ENCODE peak calls at places on chromosomes 1 and 21, in four cellular contexts. N is GM12878, G is HepG2, E is K562. M is an unnamed sample.

GRCh38 chr1:92623187-92623778 is 136.6 kb upstream of the GFI1 start:
- DNase-seq in N (no peak), G (peak; percentile 10), E (peak; percentile 8), M (no peak)

GRCh38 chr1:27360159-27361043 is 6.4 kb downstream of the MAP3K6 start:
- DNase-seq in E (peak; percentile 84), N (no peak), G (no peak), M (no peak)

GRCh38 chr21:29130234-29130993 is at the start of gene MAP3K7CL:
- DNase-seq in G (no peak), E (no peak), N (no peak), M (no peak)

GRCh38 chr1:52967666-52968065 is 40.6 kb downstream of the SCP2 start:
- DNase-seq in E (no peak), N (no peak), G (no peak), M (no peak)

GRCh38 chr1:234969630-234970370 is 158.8 kb downstream of the TOMM20 start:
- DNase-seq in G (no peak), E (no peak), N (no peak), M (peak; percentile 79)

GRCh38 chr1:3366181-3367051 is 88.0 kb upstream of the ARHGEF16 start:
- DNase-seq in E (no peak), N (no peak), G (peak; percentile 16), M (no peak)

GRCh38 chr1:109529895-109530456 is 9.7 kb upstream of the GPR61 start:
- DNase-seq in G (no peak), N (no peak), E (no peak), M (no peak)

GRCh38 chr21:41360072-41360821 is 1.6 kb upstream of the MX2 start:
- DNase-seq in G (peak; percentile 46), N (no peak), E (no peak), M (no peak)

GRCh38 chr1:37167479-37167878 is 133.2 kb upstream of the GRIK3 start:
- DNase-seq in G (no peak), N (no peak), E (no peak), M (no peak)

GRCh38 chr1:8643542-8644536 is 173.6 kb downstream of the RERE start:
- DNase-seq in N (peak; percentile 94), E (no peak), G (peak; percentile 82), M (no peak)

GRCh38 chr1:241947355-241947754 is 10.2 kb upstream of the BECN2 start:
- DNase-seq in N (no peak), G (no peak), E (no peak), M (no peak)

DNA sequence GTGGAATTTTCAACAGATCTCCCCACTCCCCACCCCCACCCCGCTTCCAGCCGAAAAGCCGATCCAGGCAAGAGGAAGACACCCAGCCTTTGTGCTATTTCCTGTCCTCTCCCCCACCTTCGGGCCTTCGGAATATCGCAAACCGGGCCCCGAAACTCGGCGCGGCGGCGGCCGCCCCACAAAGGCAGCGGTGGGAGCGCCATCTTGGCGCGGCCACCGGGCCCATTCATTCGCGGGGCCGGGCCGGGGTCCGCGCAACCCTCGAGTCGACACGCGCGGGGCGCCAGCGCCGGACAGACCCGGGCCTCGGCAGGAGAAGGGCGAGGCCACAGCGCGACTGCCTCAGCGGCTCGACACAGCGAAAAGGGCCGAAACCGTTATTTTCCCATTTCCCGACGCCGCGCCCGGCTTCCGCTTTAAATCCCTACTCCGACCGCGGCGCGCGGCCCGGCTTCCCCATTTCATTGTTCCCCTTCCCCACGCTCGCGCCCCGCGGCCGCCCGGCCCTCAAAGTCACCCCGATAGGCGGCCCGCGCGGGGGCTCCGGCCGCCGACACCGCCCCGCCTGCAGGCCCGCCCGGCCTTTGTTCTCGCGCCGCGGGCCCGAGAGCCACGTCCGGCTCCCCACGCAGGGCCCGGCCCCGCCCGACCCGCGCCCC is 911 bp downstream of the GNB1 start:
- DNase-seq in E (peak; percentile 52), G (no peak), N (no peak), M (no peak)
- TF ChIP-seq TARDBP in E (no peak), G (no peak), N (no peak), M (no peak)

GRCh38 chr1:7298749-7299151 is 472.3 kb upstream of the VAMP3 start:
- DNase-seq in G (no peak), N (no peak), E (no peak), M (no peak)
- TF ChIP-seq BHLHE40 in G (no peak), N (no peak), E (no peak), M (no peak)

GRCh38 chr1:85290826-85291225 is 14.4 kb upstream of the BCL10 start:
- DNase-seq in E (no peak), N (no peak), G (no peak), M (no peak)
- TF ChIP-seq TARDBP in E (no peak), N (no peak), G (no peak), M (no peak)

GRCh38 chr1:200133123-200133522 is 105.6 kb downstream of the NR5A2 start:
- DNase-seq in G (no peak), E (no peak), N (no peak), M (no peak)

GRCh38 chr1:200130552-200130951 is 103.0 kb downstream of the NR5A2 start:
- DNase-seq in G (no peak), N (no peak), E (no peak), M (no peak)

GRCh38 chr1:200129480-200129879 is 102.0 kb downstream of the NR5A2 start:
- DNase-seq in G (no peak), N (no peak), E (no peak), M (no peak)

GRCh38 chr1:200134116-200134515 is 106.6 kb downstream of the NR5A2 start:
- DNase-seq in G (no peak), N (no peak), E (no peak), M (no peak)

GRCh38 chr1:200131551-200132125 is 104.1 kb downstream of the NR5A2 start:
- DNase-seq in E (no peak), G (peak; percentile 19), N (no peak), M (no peak)
- TF ChIP-seq BHLHE40 in E (no peak), G (no peak), N (no peak), M (no peak)

DNA sequence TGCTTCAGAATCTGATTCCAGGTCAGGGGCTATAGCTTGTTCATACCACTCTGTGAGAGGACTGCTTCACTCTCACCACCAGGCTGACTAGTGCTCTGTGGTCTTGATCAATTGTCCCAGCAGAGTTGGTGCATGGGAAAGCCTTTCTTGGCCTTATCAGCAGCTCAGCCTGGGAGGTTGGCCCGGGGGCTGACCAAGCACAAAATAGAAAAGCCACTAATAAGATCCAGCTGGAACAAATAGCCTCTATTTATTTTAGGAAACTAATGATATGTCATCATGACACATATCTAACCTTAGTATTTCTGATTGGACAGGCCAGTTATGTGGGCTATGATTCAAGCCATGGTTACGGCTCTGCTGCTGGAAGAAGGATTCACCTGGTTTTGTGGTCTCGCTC is 134.2 kb downstream of the GDAP2 start:
- DNase-seq in E (no peak), N (no peak), G (no peak), M (no peak)
- TF ChIP-seq TARDBP in E (no peak), N (no peak), G (no peak), M (no peak)

GRCh38 chr1:24418898-24419628 is 3.5 kb downstream of the NIPAL3 start:
- DNase-seq in G (no peak), N (no peak), E (peak; percentile 72), M (no peak)
- TF ChIP-seq BHLHE40 in G (no peak), N (no peak), E (peak; percentile 14), M (no peak)

DNA sequence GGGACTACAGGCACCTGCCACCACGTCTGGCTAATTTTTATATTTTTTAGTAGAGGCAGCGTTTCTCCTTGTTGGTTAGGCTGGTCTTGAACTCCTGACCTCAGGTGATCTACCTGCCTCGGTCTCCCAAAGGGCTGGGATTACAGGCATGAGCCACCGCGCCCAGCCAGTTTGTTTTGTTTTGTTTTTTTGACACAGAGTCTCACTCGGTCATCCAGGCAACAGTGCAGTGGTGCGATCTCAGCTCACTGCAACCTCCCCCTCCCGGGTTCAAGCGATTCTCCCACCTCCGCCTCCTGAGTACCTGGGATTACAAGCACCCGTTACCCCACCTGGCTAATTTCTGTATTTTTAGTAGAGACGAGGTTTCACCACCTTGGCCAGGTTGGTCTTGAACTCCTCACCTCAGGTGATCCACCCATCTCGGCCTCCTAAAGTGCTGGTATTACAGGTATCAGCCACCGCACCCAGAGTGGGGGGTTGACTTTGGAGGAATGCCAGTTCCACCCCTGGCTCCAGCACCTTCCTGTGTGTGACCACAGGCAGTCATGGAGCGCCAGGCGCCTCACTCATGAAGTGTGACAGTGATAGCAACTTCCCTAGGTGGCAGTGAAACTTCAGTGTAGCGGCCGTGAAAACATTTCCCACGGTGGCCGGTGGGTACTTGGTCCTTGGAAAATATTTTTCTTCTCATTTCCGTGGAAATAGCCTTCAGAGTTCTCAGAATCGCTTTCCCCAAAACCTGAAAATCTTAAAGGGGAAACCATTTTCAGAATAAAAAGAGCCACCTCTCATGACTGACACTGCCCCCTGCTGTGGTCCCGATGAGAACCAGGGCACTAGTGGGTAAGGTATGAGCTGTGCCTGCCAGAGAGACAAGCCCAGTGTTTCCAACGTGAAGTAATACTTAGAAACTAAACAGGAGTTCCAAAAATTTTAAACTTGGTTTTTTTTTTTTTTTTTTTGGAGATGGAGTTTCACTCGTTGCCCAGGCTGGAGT is 48.6 kb downstream of the WDR4 start:
- DNase-seq in N (no peak), E (peak; percentile 26), G (no peak), M (no peak)
- TF ChIP-seq TARDBP in N (no peak), E (no peak), G (no peak), M (no peak)

GRCh38 chr21:46055863-46056281 is 42.0 kb upstream of the COL6A2 start:
- DNase-seq in E (no peak), G (no peak), N (no peak), M (no peak)

GRCh38 chr21:46057111-46057709 is 40.7 kb upstream of the COL6A2 start:
- DNase-seq in G (no peak), E (no peak), N (no peak), M (no peak)

GRCh38 chr21:46054447-46054846 is 43.5 kb upstream of the COL6A2 start:
- DNase-seq in N (no peak), E (no peak), G (no peak), M (no peak)

GRCh38 chr21:46057710-46058241 is 40.1 kb upstream of the COL6A2 start:
- DNase-seq in G (no peak), E (no peak), N (no peak), M (no peak)

GRCh38 chr21:46056450-46056903 is 41.4 kb upstream of the COL6A2 start:
- DNase-seq in E (no peak), N (no peak), G (no peak), M (no peak)
- TF ChIP-seq BHLHE40 in E (no peak), N (no peak), G (no peak), M (no peak)

GRCh38 chr1:155389831-155390230 is 69.1 kb downstream of the RUSC1 start:
- DNase-seq in E (peak; percentile 37), G (no peak), N (no peak), M (no peak)

GRCh38 chr1:155396874-155397476 is 76.3 kb downstream of the RUSC1 start:
- DNase-seq in G (no peak), N (no peak), E (no peak), M (no peak)

DNA sequence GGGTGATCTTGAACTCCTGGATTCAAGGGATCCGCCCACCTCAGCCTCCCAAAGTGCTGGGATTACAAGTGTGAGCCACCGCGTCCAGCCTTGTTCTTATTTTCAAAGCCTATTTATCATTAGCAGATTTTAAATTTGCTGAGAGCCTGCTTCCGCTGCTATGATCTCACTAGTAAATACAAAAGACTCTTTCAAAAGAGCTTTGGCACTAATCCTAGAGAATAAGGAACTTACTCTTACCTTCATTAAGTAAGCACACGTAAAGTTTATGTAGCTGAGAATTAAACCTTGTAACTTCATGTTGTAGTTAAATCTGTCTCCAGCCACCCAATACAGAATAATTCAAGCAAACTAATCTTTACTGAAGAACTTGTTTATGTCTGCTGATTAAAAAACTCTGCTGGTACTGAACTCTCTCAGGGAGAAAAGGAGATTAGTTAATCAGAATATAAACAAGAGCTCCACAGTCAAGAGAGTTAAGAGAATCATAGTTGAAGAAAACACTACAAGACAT is 72.3 kb downstream of the RUSC1 start:
- DNase-seq in G (no peak), N (no peak), E (no peak), M (no peak)
- TF ChIP-seq TARDBP in G (no peak), N (no peak), E (no peak), M (no peak)

M was measured in HEK293T.